ENCODE peak calls at places on chromosome 1, in five cellular contexts. P, A, E, R and D are unnamed samples.

GRCh38 chr1:153490272-153491051 is 30.0 kb upstream of the S100A7 start:
- DNase-seq in R (peak), E (no peak), A (no peak), P (no peak), D (no peak)

GRCh38 chr1:92481598-92482403 is 4.9 kb downstream of the GFI1 start:
- DNase-seq in R (no peak), A (no peak), E (no peak), P (peak), D (no peak)

GRCh38 chr1:6785721-6786505 is 659 bp downstream of the CAMTA1 start:
- DNase-seq in A (peak), R (peak), P (peak), E (peak), D (peak)

GRCh38 chr1:35191429-35192055 is 1.4 kb downstream of the SFPQ start:
- DNase-seq in P (no peak), E (no peak), A (no peak), R (no peak), D (no peak)

GRCh38 chr1:78229344-78229743 is 183.6 kb downstream of the GIPC2 start:
- DNase-seq in E (no peak), A (no peak), P (no peak), R (no peak), D (no peak)

GRCh38 chr1:241470361-241470760 is 49.2 kb downstream of the FH start:
- DNase-seq in E (no peak), R (no peak), A (no peak), P (no peak), D (no peak)

GRCh38 chr1:156074661-156075060 is 7.6 kb downstream of the MEX3A start:
- DNase-seq in R (no peak), P (no peak), E (no peak), A (no peak), D (no peak)

GRCh38 chr1:218600968-218601367 is 255.8 kb downstream of the TGFB2 start:
- DNase-seq in R (no peak), P (no peak), E (no peak), A (no peak), D (no peak)

GRCh38 chr1:217004776-217005436 is 281.7 kb upstream of the ESRRG start:
- DNase-seq in R (no peak), A (no peak), E (no peak), P (no peak), D (no peak)

GRCh38 chr1:162388615-162389014 is 7.1 kb downstream of the C1orf226 start:
- DNase-seq in A (no peak), E (no peak), P (no peak), R (no peak), D (no peak)

GRCh38 chr1:59062743-59063142 is 234.2 kb upstream of the FGGY start:
- DNase-seq in P (no peak), E (no peak), R (no peak), A (no peak), D (no peak)

GRCh38 chr1:182457844-182458243 is 7.9 kb downstream of the RGSL1 start:
- DNase-seq in A (no peak), P (no peak), E (no peak), R (no peak), D (no peak)

GRCh38 chr1:6307099-6307498 is 46.2 kb upstream of the GPR153 start:
- DNase-seq in R (no peak), P (no peak), E (no peak), A (no peak), D (no peak)

GRCh38 chr1:31153423-31153822 is 86.3 kb downstream of the NKAIN1 start:
- DNase-seq in P (no peak), R (no peak), E (no peak), A (no peak), D (no peak)

GRCh38 chr1:116393792-116394191 is 20.7 kb downstream of the ATP1A1 start:
- DNase-seq in P (no peak), A (no peak), E (no peak), R (no peak), D (no peak)